ENCODE peak calls at places on chromosomes 5 and 9, in nine cellular contexts. K, C, D, F, S, N, I, J and V are unnamed samples.

GRCh38 chr9:75866273-75866871 is 24.1 kb upstream of the PCSK5 start:
- DNase-seq in K (peak), I (no peak), S (no peak), J (peak), D (no peak), N (no peak), C (peak), F (no peak), V (peak)

GRCh38 chr5:156850206-156850751 is at the start of gene PPP1R2B:
- DNase-seq in C (no peak), F (no peak), D (no peak), K (no peak), I (no peak), J (no peak), N (no peak), S (no peak), V (no peak)

GRCh38 chr9:123375725-123376132 is 19.7 kb downstream of the CRB2 start:
- DNase-seq in S (peak), I (no peak), C (peak), F (no peak), D (no peak), J (no peak), K (no peak), N (peak), V (peak)

GRCh38 chr9:19411316-19411715 is 2.5 kb downstream of the ACER2 start:
- DNase-seq in S (peak), I (no peak), F (no peak), J (no peak), C (no peak), K (no peak), D (no peak), N (no peak), V (no peak)

GRCh38 chr9:34744295-34745221 is 34.6 kb upstream of the CCL21 start:
- DNase-seq in S (peak), I (no peak), F (no peak), C (no peak), J (no peak), N (no peak), K (no peak), D (no peak), V (no peak)

GRCh38 chr9:33164138-33164809 is 2.9 kb downstream of the B4GALT1 start:
- DNase-seq in C (no peak), J (no peak), S (no peak), D (no peak), I (no peak), K (no peak), F (no peak), N (no peak), V (no peak)

GRCh38 chr9:109745335-109746283 is 34.4 kb upstream of the PALM2AKAP2 start:
- DNase-seq in J (peak), F (no peak), D (no peak), I (no peak), C (no peak), K (no peak), N (no peak), S (no peak), V (no peak)

GRCh38 chr9:84671651-84672467 is 2.3 kb downstream of the NTRK2 start:
- DNase-seq in K (no peak), D (no peak), I (no peak), S (no peak), N (peak), F (no peak), J (no peak), C (no peak), V (no peak)

GRCh38 chr5:52481216-52481615 is 306.5 kb upstream of the ITGA1 start:
- DNase-seq in K (no peak), N (no peak), S (no peak), J (no peak), I (no peak), C (no peak), D (no peak), F (no peak), V (no peak)

GRCh38 chr5:105632043-105632442 is 2038.7 kb downstream of the EFNA5 start:
- DNase-seq in I (no peak), N (no peak), J (no peak), C (no peak), S (no peak), K (no peak), D (no peak), F (no peak), V (no peak)

GRCh38 chr5:170159101-170159698 is 53.5 kb downstream of the FOXI1 start:
- DNase-seq in F (no peak), K (no peak), N (no peak), I (no peak), S (no peak), C (no peak), J (no peak), D (no peak), V (no peak)